ENCODE peak calls at places on chromosomes 4 and X, in nine cellular contexts. Z is GM06990, S is GM12865, E is fibroblast of lung, P is fibroblast of mammary gland, G is thoracic aorta, N is heart right ventricle, K is colonic mucosa, J is astrocyte of the spinal cord. A is an unnamed sample.

GRCh38 chr4:99104153-99104552 is 15.6 kb upstream of the ADH5 start:
- DNase-seq in E (no peak), P (no peak), S (no peak), J (no peak), N (no peak), Z (no peak), G (no peak), K (no peak), A (no peak)

GRCh38 chr4:86117781-86118302 is 242.0 kb downstream of the MAPK10 start:
- DNase-seq in G (no peak), S (no peak), K (no peak), J (peak), N (no peak), Z (no peak), E (peak), P (peak), A (no peak)

GRCh38 chrX:129842510-129843208 is 1.0 kb downstream of the ZDHHC9 start:
- DNase-seq in S (peak), G (no peak), N (peak), J (peak), E (peak), P (peak), K (peak), Z (no peak), A (peak)

GRCh38 chrX:134600714-134601113 is 57.6 kb downstream of the PLAC1 start:
- DNase-seq in J (peak), Z (peak), P (peak), K (no peak), G (no peak), E (peak), S (peak), N (no peak), A (no peak)

GRCh38 chr4:173635395-173635794 is 105.4 kb upstream of the HAND2 start:
- DNase-seq in E (no peak), S (no peak), P (no peak), G (no peak), K (no peak), Z (no peak), N (no peak), J (no peak), A (no peak)

GRCh38 chrX:110213183-110213582 is 104.7 kb downstream of the AMMECR1 start:
- DNase-seq in J (no peak), K (no peak), Z (no peak), N (no peak), G (no peak), S (no peak), P (no peak), E (no peak), A (no peak)

GRCh38 chr4:17704020-17704657 is 77.3 kb downstream of the FAM184B start:
- DNase-seq in Z (no peak), G (no peak), S (no peak), P (no peak), J (no peak), N (no peak), E (no peak), K (peak), A (no peak)

GRCh38 chrX:53494427-53494826 is 60.3 kb upstream of the HSD17B10 start:
- DNase-seq in N (no peak), Z (no peak), E (peak), K (no peak), S (no peak), P (peak), G (no peak), J (no peak), A (no peak)

GRCh38 chr4:56764775-56765174 is 56.7 kb downstream of the SPINK2 start:
- DNase-seq in P (peak), K (no peak), N (no peak), J (peak), Z (no peak), E (no peak), G (no peak), S (no peak), A (no peak)

GRCh38 chr4:11268149-11268548 is 160.5 kb downstream of the HS3ST1 start:
- DNase-seq in K (no peak), P (no peak), N (no peak), Z (no peak), S (no peak), E (no peak), G (no peak), J (no peak), A (no peak)

GRCh38 chr4:134202136-134202535 is 547 bp upstream of the PABPC4L start:
- DNase-seq in S (no peak), K (no peak), P (no peak), E (no peak), Z (no peak), N (no peak), G (no peak), J (no peak), A (no peak)
- H3K4me3 ChIP-seq in S (no peak), K (no peak), P (peak), E (peak), Z (no peak), N (peak), G (peak), J (no peak), A (no peak)

GRCh38 chr4:22237155-22237751 is 278.6 kb downstream of the ADGRA3 start:
- DNase-seq in P (peak), Z (no peak), N (no peak), S (peak), E (peak), G (no peak), K (peak), J (no peak), A (no peak)
- TF ChIP-seq CTCF in P (peak), Z (peak), N (peak), S (peak), E (peak), G (no peak), K (peak), J (peak), A (peak)

DNA sequence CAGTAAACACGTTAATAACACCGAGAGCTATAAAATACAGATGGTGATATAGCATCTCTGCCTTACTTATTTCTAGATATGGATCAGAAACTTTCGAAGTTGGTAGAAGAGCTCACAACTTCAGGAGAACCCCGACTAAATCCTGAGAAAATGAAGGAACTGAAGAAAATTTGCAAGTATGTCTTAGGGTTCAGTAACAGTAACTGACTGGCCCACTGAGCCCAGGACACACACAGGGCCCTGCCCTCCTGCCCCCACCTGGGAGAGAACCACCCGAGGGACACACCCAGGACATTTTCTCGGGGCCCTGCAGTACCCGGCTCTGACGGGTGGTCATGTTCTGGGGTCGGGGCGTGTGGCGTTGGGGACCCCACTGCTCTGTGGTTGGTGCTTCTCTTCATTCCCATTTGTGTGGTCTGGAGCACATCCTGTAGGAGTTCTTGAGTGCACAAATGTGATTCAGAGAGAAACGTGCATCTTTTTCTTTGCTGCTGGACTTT is 1.1 kb downstream of the UVSSA start:
- DNase-seq in P (no peak), Z (no peak), J (no peak), E (no peak), K (peak), G (no peak), S (no peak), N (no peak), A (no peak)
- H3K4me3 ChIP-seq in P (peak), Z (peak), J (peak), E (peak), K (peak), G (peak), S (peak), N (peak), A (peak)

GRCh38 chrX:2388669-2389068 is 112.1 kb downstream of the DHRSX start:
- DNase-seq in S (no peak), G (no peak), Z (no peak), J (no peak), N (no peak), P (no peak), E (no peak), K (no peak), A (no peak)

GRCh38 chrX:2395261-2395850 is 105.4 kb downstream of the DHRSX start:
- DNase-seq in G (no peak), J (no peak), E (no peak), K (no peak), Z (no peak), S (no peak), N (no peak), P (no peak), A (no peak)

GRCh38 chrX:2389324-2389723 is 111.5 kb downstream of the DHRSX start:
- DNase-seq in P (no peak), E (no peak), J (no peak), Z (no peak), G (no peak), N (no peak), K (no peak), S (no peak), A (no peak)

GRCh38 chrX:2390754-2391153 is 110.0 kb downstream of the DHRSX start:
- DNase-seq in S (no peak), E (no peak), N (no peak), K (no peak), P (no peak), G (no peak), J (no peak), Z (no peak), A (no peak)

GRCh38 chrX:2391869-2392606 is 108.7 kb downstream of the DHRSX start:
- DNase-seq in Z (no peak), G (no peak), K (no peak), S (no peak), P (peak), J (peak), E (peak), N (no peak), A (no peak)
- TF ChIP-seq CTCF in Z (no peak), G (no peak), K (no peak), S (no peak), P (no peak), J (no peak), E (no peak), N (no peak), A (no peak)

GRCh38 chr4:94671113-94671512 is 86.6 kb upstream of the BMPR1B start:
- DNase-seq in J (no peak), S (no peak), N (no peak), K (no peak), E (no peak), P (no peak), G (no peak), Z (no peak), A (no peak)
- H3K4me3 ChIP-seq in J (no peak), S (no peak), N (no peak), K (no peak), E (no peak), P (no peak), G (no peak), Z (no peak), A (no peak)

A was measured in LNCaP clone FGC.